ENCODE peak calls at places on chromosomes 4 and X, in six cellular contexts. C is HuH-7, V is H7, G is AG08396, E is nucleus accumbens, L is C1 segment of cervical spinal cord. F is an unnamed sample.
A peak's percentile ranks its signal among the peaks of the same experiment; 100 is the strongest.

GRCh38 chr4:153211986-153212720 is 7.9 kb downstream of the TRIM2 start:
- DNase-seq in L (no peak), V (no peak), E (no peak), C (no peak), G (no peak), F (no peak)

GRCh38 chrX:38882894-38883620 is 81.8 kb downstream of the MID1IP1 start:
- DNase-seq in E (no peak), C (no peak), V (no peak), L (no peak), G (peak; percentile 65), F (peak; percentile 14)

GRCh38 chr4:173242466-173243250 is 74.0 kb downstream of the GALNT7 start:
- DNase-seq in G (no peak), L (no peak), C (no peak), E (no peak), V (no peak), F (no peak)

GRCh38 chr4:2789801-2790582 is 2.9 kb upstream of the SH3BP2 start:
- DNase-seq in C (no peak), V (no peak), E (no peak), G (no peak), L (no peak), F (no peak)

GRCh38 chr4:83552924-83553323 is 17.0 kb downstream of the GPAT3 start:
- DNase-seq in L (no peak), G (peak; percentile 20), E (no peak), V (no peak), C (no peak), F (no peak)

GRCh38 chr4:166274136-166274761 is 401.2 kb downstream of the TLL1 start:
- DNase-seq in G (no peak), V (no peak), C (no peak), E (no peak), L (no peak), F (peak; percentile 1)

GRCh38 chr4:7172946-7173345 is 19.4 kb upstream of the SORCS2 start:
- DNase-seq in E (no peak), G (no peak), C (no peak), V (peak; percentile 7), L (no peak), F (no peak)

GRCh38 chr4:183469327-183469726 is 24.9 kb downstream of the CDKN2AIP start:
- DNase-seq in G (no peak), C (no peak), L (no peak), E (no peak), V (no peak), F (no peak)

GRCh38 chrX:153651540-153652079 is 4.6 kb downstream of the DUSP9 start:
- DNase-seq in G (no peak), L (no peak), C (peak; percentile 47), E (no peak), V (peak; percentile 70), F (no peak)

GRCh38 chrX:122622800-122623199 is 561.3 kb upstream of the GRIA3 start:
- DNase-seq in C (no peak), E (no peak), V (no peak), G (no peak), L (no peak), F (no peak)

GRCh38 chr4:124711469-124712416 is 789 bp downstream of the ANKRD50 start:
- DNase-seq in E (peak; percentile 41), L (peak; percentile 51), V (peak; percentile 85), G (peak; percentile 66), C (peak; percentile 43), F (peak; percentile 49)

GRCh38 chrX:63922221-63922620 is 137.2 kb upstream of the ARHGEF9 start:
- DNase-seq in L (no peak), E (no peak), C (no peak), G (peak; percentile 48), V (no peak), F (peak; percentile 11)

GRCh38 chr4:104682311-104682710 is 187.6 kb upstream of the CXXC4 start:
- DNase-seq in L (no peak), E (no peak), V (no peak), C (no peak), G (no peak), F (no peak)

GRCh38 chr4:112813790-112814189 is 176.8 kb downstream of the LARP7 start:
- DNase-seq in L (no peak), V (no peak), G (peak; percentile 25), C (no peak), E (no peak), F (no peak)

GRCh38 chr4:2341911-2342652 is 76.4 kb downstream of the ZFYVE28 start:
- DNase-seq in C (no peak), L (no peak), V (peak; percentile 23), E (no peak), G (no peak), F (no peak)

GRCh38 chr4:138828926-138829325 is 186.7 kb upstream of the NOCT start:
- DNase-seq in C (no peak), V (no peak), E (no peak), G (no peak), L (no peak), F (no peak)

GRCh38 chrX:134622813-134623185 is 35.5 kb downstream of the PLAC1 start:
- DNase-seq in C (no peak), E (no peak), L (no peak), V (no peak), G (no peak), F (no peak)

GRCh38 chrX:85992811-85993229 is 54.5 kb downstream of the CHM start:
- DNase-seq in G (peak; percentile 7), L (no peak), C (no peak), E (no peak), V (no peak), F (no peak)

GRCh38 chrX:150565551-150565950 is 2.9 kb upstream of the MTM1 start:
- DNase-seq in G (no peak), L (no peak), V (peak; percentile 54), E (no peak), C (no peak), F (no peak)

GRCh38 chrX:42392846-42393245 is 385.1 kb downstream of the PPP1R2C start:
- DNase-seq in L (no peak), C (no peak), E (no peak), G (no peak), V (no peak), F (no peak)